ENCODE peak calls at places on chromosomes 7 and 10, in four cellular contexts. U, L, T and G are unnamed samples.

GRCh38 chr7:2049782-2050510 is 182.8 kb downstream of the MAD1L1 start:
- DNase-seq in U (no peak), L (no peak), T (peak; percentile 50), G (no peak)

GRCh38 chr7:79405368-79405767 is 48.1 kb downstream of the MAGI2 start:
- DNase-seq in U (no peak), L (no peak), T (no peak), G (no peak)

GRCh38 chr7:13908667-13909382 is 80.6 kb downstream of the ETV1 start:
- DNase-seq in U (no peak), L (peak; percentile 27), T (no peak), G (no peak)

GRCh38 chr7:47236480-47237208 is 345.3 kb downstream of the TNS3 start:
- DNase-seq in U (no peak), L (no peak), T (no peak), G (no peak)

GRCh38 chr10:111410740-111411139 is 333.9 kb downstream of the ADRA2A start:
- DNase-seq in U (peak; percentile 76), L (no peak), T (no peak), G (no peak)

GRCh38 chr10:125692932-125693847 is 10.2 kb upstream of the TEX36 start:
- DNase-seq in U (no peak), L (no peak), T (no peak), G (no peak)

GRCh38 chr10:109721401-109722028 is 201.8 kb downstream of the XPNPEP1 start:
- DNase-seq in U (no peak), L (no peak), T (no peak), G (no peak)

GRCh38 chr10:127117125-127117524 is 79.3 kb downstream of the INSYN2A start:
- DNase-seq in U (peak; percentile 57), L (peak; percentile 40), T (no peak), G (no peak)

GRCh38 chr10:10871312-10871711 is 146.4 kb upstream of the CELF2 start:
- DNase-seq in U (no peak), L (no peak), T (no peak), G (no peak)

GRCh38 chr7:140544278-140544896 is 65.1 kb upstream of the MKRN1 start:
- DNase-seq in U (no peak), L (peak; percentile 92), T (no peak), G (peak; percentile 86)

GRCh38 chr7:85529831-85530230 is 343.0 kb upstream of the SEMA3D start:
- DNase-seq in U (peak; percentile 25), L (peak; percentile 2), T (no peak), G (no peak)

GRCh38 chr7:832292-832967 is at the start of gene SUN1:
- DNase-seq in U (peak; percentile 82), L (no peak), T (peak; percentile 68), G (no peak)

GRCh38 chr10:67785098-67785497 is 52.9 kb downstream of the DNAJC12 start:
- DNase-seq in U (no peak), L (peak; percentile 21), T (no peak), G (no peak)

GRCh38 chr7:45451636-45452035 is 122.5 kb upstream of the ADCY1 start:
- DNase-seq in U (no peak), L (no peak), T (no peak), G (no peak)

GRCh38 chr10:112562803-112563663 is 116.0 kb downstream of the VTI1A start:
- DNase-seq in U (peak; percentile 18), L (no peak), T (no peak), G (no peak)

GRCh38 chr7:25427721-25428120 is 199.4 kb upstream of the NPVF start:
- DNase-seq in U (no peak), L (no peak), T (no peak), G (no peak)

GRCh38 chr7:142587578-142588191 is 161.6 kb upstream of the PRSS1 start:
- DNase-seq in U (peak; percentile 90), L (peak; percentile 65), T (no peak), G (no peak)

GRCh38 chr10:22631185-22631584 is 83.2 kb downstream of the PIP4K2A start:
- DNase-seq in U (no peak), L (no peak), T (no peak), G (no peak)

GRCh38 chr10:44105643-44106042 is 279.3 kb downstream of the CXCL12 start:
- DNase-seq in U (no peak), L (no peak), T (no peak), G (no peak)

GRCh38 chr7:69564454-69565417 is 33.5 kb upstream of the AUTS2 start:
- DNase-seq in U (peak; percentile 24), L (peak; percentile 17), T (no peak), G (peak; percentile 57)

DNA sequence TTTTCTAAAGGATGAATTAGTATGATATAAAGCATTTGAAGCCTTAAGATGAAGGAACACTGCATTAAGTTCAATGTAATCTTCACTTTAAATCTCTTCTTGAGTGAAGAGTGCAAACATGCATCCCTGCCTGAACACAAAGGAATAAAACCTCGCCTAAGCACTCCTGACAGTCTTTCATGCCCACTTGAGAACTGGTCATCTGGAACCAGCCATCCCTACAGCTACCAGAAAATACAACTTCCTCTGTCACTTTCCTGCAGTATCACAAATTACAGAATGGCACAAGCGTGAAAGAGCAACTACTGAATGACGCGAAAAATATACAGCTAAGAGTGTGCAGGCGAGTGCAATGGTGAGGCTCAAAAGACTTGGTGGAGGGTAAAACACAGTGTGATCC is 1079.9 kb downstream of the CNTNAP2 start:
- DNase-seq in U (no peak), L (no peak), T (no peak), G (no peak)
- H3K4me3 ChIP-seq in U (no peak overlapping the region), L (no peak overlapping the region), T (no peak overlapping the region), G (no peak overlapping the region)

GRCh38 chr7:106657085-106657991 is 3.6 kb downstream of the CCDC71L start:
- DNase-seq in U (peak; percentile 18), L (peak; percentile 51), T (no peak), G (no peak)
- H3K4me3 ChIP-seq in U (no peak overlapping the region), L (no peak overlapping the region), T (peak overlapping the region; percentile 90), G (no peak overlapping the region)

DNA sequence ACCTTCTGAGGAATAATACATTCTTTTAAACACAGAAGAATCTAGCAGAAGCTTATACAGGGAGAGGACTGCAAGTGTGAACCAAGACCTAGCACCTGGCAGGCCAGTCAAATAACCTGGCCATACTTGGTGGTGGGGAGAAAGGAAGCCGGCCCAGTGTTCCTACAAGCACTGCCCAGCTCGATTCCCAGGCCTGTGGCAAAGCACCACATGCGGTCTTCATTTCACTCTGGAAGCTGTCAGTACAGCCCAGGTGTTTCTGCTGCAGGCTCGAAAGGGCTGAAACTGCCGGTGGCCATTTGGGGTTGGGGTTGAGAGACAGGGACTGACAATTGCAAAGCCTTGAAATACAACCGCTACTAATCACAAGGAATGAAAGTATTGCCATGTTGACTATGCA is 50.8 kb upstream of the EGFR start:
- DNase-seq in U (no peak), L (no peak), T (no peak), G (no peak)
- H3K4me3 ChIP-seq in U (no peak overlapping the region), L (no peak overlapping the region), T (no peak overlapping the region), G (no peak overlapping the region)

GRCh38 chr7:130912086-130912909 is 178.3 kb upstream of the KLF14 start:
- DNase-seq in U (peak; percentile 91), L (peak; percentile 65), T (no peak), G (no peak)

GRCh38 chr7:130909161-130909836 is 175.3 kb upstream of the KLF14 start:
- DNase-seq in U (peak; percentile 34), L (no peak), T (no peak), G (no peak)

GRCh38 chr7:130912910-130913720 is 179.1 kb upstream of the KLF14 start:
- DNase-seq in U (peak; percentile 100), L (peak; percentile 78), T (peak; percentile 91), G (peak; percentile 66)

GRCh38 chr7:130909881-130910672 is 176.1 kb upstream of the KLF14 start:
- DNase-seq in U (peak; percentile 87), L (peak; percentile 25), T (no peak), G (no peak)

GRCh38 chr7:130910949-130911944 is 177.2 kb upstream of the KLF14 start:
- DNase-seq in U (peak; percentile 83), L (peak; percentile 44), T (no peak), G (no peak)
- H3K4me3 ChIP-seq in U (peak overlapping the region; percentile 58), L (no peak overlapping the region), T (peak overlapping the region; percentile 81), G (peak overlapping the region; percentile 33)

DNA sequence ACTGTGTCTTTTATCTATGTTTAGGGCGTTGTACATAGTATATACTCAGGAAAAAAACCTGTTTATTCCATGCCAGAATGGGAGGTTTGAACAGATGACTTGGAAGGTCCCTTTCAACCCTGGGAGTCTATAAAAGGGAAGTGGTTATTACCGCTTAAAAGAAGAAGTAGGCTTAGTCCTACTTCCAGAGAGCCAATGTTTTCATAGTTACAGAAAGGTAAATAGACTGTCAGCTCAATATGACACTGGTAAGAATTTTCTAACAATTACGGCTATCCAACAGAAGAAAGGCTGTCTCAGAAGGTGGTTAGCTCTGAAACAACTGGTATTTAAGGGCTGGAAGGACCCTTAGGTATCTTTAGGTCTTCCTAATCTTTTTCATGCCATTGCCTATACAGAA is 1.1 kb upstream of the TFAM start:
- DNase-seq in U (no peak), L (peak; percentile 12), T (no peak), G (no peak)
- H3K4me3 ChIP-seq in U (no peak overlapping the region), L (no peak overlapping the region), T (peak overlapping the region; percentile 89), G (peak overlapping the region; percentile 78)

GRCh38 chr10:739403-739802 is 49.9 kb upstream of the DIP2C start:
- DNase-seq in U (no peak), L (no peak), T (no peak), G (no peak)

GRCh38 chr10:740936-741431 is 51.5 kb upstream of the DIP2C start:
- DNase-seq in U (no peak), L (no peak), T (no peak), G (no peak)
- H3K4me3 ChIP-seq in U (no peak overlapping the region), L (no peak overlapping the region), T (no peak overlapping the region), G (no peak overlapping the region)

DNA sequence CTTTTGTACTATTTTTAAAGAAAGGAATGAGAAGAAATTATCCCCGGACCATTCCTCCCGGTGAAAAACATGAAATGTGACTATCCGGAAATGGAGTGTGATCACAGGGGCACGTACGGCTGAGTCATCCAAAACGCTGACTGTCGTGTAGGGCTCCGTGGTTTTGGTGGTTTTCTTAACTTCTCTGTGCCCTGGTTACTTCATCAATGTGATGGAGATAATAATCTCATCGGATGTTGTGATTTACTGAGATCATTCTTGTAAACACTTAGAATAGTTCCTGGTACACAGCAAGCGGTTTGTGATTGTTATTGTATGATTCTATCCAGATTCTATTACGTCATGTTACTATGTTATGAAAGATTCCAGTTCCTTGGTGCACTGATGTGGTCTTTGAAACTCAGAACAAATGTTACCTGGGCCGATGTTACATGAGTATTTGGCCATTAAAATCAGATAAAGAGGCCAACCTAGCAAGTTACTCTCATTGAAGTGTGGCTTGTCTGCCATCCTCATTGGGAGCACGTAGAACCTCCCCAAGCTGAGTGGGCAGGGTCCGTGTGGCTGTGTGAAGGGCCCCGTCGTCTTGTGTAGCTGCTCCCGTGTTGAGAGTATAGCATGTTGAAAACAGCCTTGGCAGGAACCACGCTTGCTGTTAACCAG is 99.5 kb downstream of the CAMK1D start:
- DNase-seq in U (peak; percentile 82), L (peak; percentile 67), T (peak; percentile 85), G (no peak)
- H3K4me3 ChIP-seq in U (no peak overlapping the region), L (no peak overlapping the region), T (peak overlapping the region; percentile 48), G (no peak overlapping the region)

GRCh38 chr7:116512524-116513188 is 12.2 kb upstream of the CAV1 start:
- DNase-seq in U (peak; percentile 63), L (no peak), T (no peak), G (no peak)
- H3K4me3 ChIP-seq in U (no peak overlapping the region), L (no peak overlapping the region), T (peak overlapping the region; percentile 68), G (peak overlapping the region; percentile 36)

DNA sequence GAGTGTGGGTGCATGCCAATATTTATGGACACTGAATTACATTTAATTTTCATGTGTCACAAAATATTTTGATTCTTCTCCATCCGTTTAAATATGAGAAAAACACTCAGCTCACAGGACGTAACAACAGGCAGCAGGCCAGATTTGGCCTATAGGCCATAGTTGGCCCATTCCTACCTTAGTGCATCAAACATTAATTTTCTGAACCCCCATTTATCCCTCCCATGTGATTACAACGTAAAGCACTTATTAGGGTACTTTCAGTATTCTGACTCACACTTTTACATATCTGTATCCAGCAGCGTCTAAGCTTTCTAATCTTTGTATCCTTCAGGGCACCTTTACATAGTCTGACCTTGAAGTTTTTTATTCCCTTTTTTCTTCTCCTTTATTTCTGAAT is 4.0 kb downstream of the IDI1 start:
- DNase-seq in U (no peak), L (no peak), T (no peak), G (no peak)
- H3K4me3 ChIP-seq in U (no peak overlapping the region), L (no peak overlapping the region), T (peak overlapping the region; percentile 64), G (no peak overlapping the region)